ENCODE peak calls at places on chromosomes 7 and 10, in seven cellular contexts. X, R, H, P, D, Y and Z are unnamed samples.

GRCh38 chr7:2927592-2927991 is 83.5 kb upstream of the GNA12 start:
- DNase-seq in X (no peak), R (no peak), H (no peak), P (no peak), D (no peak), Y (no peak), Z (no peak)

GRCh38 chr10:61406282-61406681 is 46.9 kb downstream of the TMEM26 start:
- DNase-seq in X (no peak), R (no peak), H (no peak), P (no peak), D (no peak), Y (no peak), Z (no peak)

GRCh38 chr7:29871787-29872398 is 65.6 kb downstream of the WIPF3 start:
- DNase-seq in X (no peak), R (no peak), H (no peak), P (no peak), D (no peak), Y (no peak), Z (no peak)

GRCh38 chr10:119139464-119140067 is 25.9 kb downstream of the SFXN4 start:
- DNase-seq in X (peak; percentile 51), R (peak; percentile 9), H (peak; percentile 25), P (no peak), D (peak; percentile 64), Y (no peak), Z (peak; percentile 31)

GRCh38 chr7:117019786-117020604 is 66.7 kb downstream of the ST7 start:
- DNase-seq in X (no peak), R (peak; percentile 74), H (no peak), P (peak; percentile 98), D (peak; percentile 86), Y (no peak), Z (no peak)

GRCh38 chr7:94458041-94458440 is 51.6 kb upstream of the CASD1 start:
- DNase-seq in X (no peak), R (no peak), H (no peak), P (no peak), D (no peak), Y (no peak), Z (no peak)

GRCh38 chr7:132828502-132828901 is 252.2 kb upstream of the PLXNA4 start:
- DNase-seq in X (no peak), R (no peak), H (no peak), P (no peak), D (no peak), Y (no peak), Z (no peak)

GRCh38 chr7:23072043-23072442 is 33.5 kb upstream of the KLHL7 start:
- DNase-seq in X (no peak), R (no peak), H (no peak), P (no peak), D (no peak), Y (no peak), Z (no peak)

GRCh38 chr7:134298902-134299683 is 17.6 kb downstream of the SLC35B4 start:
- DNase-seq in X (no peak), R (peak; percentile 27), H (no peak), P (peak; percentile 79), D (no peak), Y (no peak), Z (no peak)